ENCODE peak calls at places on chromosomes 11 and 22, in six cellular contexts. V is heart left ventricle, K is neural progenitor cell, U is colonic mucosa, Y is brain microvascular endothelial cell, M is mesenchymal stem cell. P is an unnamed sample. For H3K36me3, the result is how much of the 10 kb centered on the place peaks cover.

GRCh38 chr22:36249160-36249559 is 3.8 kb upstream of the APOL1 start:
- DNase-seq in V (no peak), K (no peak), U (no peak), Y (no peak), M (no peak), P (no peak)

GRCh38 chr11:92702771-92703170 is 266.7 kb upstream of the MTNR1B start:
- DNase-seq in V (no peak), K (no peak), U (no peak), Y (peak), M (no peak), P (no peak)

GRCh38 chr22:44889233-44889878 is 120.4 kb downstream of the PHF21B start:
- DNase-seq in V (no peak), K (peak), U (no peak), Y (no peak), M (no peak), P (peak)

GRCh38 chr11:62689421-62690183 is at the start of gene LRRN4CL:
- DNase-seq in V (peak), K (no peak), U (peak), Y (peak), M (peak), P (peak)

GRCh38 chr11:93974759-93975158 is 46.4 kb upstream of the HEPHL1 start:
- DNase-seq in V (no peak), K (no peak), U (no peak), Y (no peak), M (no peak), P (no peak)

GRCh38 chr11:61834278-61835004 is 6.3 kb downstream of the FADS2 start:
- DNase-seq in V (peak), K (no peak), U (peak), Y (peak), M (peak), P (peak)

GRCh38 chr22:46777609-46777970 is 15.1 kb downstream of the TBC1D22A start:
- DNase-seq in V (peak), K (no peak), U (no peak), Y (no peak), M (no peak), P (peak)

GRCh38 chr11:69060005-69060404 is 11.3 kb downstream of the TPCN2 start:
- DNase-seq in V (no peak), K (no peak), U (no peak), Y (no peak), M (no peak), P (no peak)

GRCh38 chr11:77253690-77254089 is 47.8 kb downstream of the GDPD4 start:
- DNase-seq in V (no peak), K (no peak), U (no peak), Y (no peak), M (no peak), P (no peak)

GRCh38 chr11:99937330-99937729 is 749.8 kb upstream of the ARHGAP42 start:
- DNase-seq in V (no peak), K (no peak), U (no peak), Y (no peak), M (no peak), P (no peak)

GRCh38 chr11:88059326-88059725 is 115.9 kb downstream of the RAB38 start:
- DNase-seq in V (no peak), K (no peak), U (no peak), Y (peak), M (no peak), P (no peak)

GRCh38 chr11:38543311-38543710 is 1945.3 kb upstream of the RAG2 start:
- DNase-seq in V (no peak), K (no peak), U (no peak), Y (peak), M (peak), P (no peak)

GRCh38 chr11:113675003-113675471 is 31.1 kb downstream of the TMPRSS5 start:
- DNase-seq in V (no peak), K (no peak), U (no peak), Y (peak), M (peak), P (no peak)

GRCh38 chr11:126147268-126148111 is 64.0 kb downstream of the RPUSD4 start:
- DNase-seq in V (no peak), K (peak), U (no peak), Y (no peak), M (peak), P (no peak)

GRCh38 chr11:77106321-77106720 is 3.7 kb downstream of the OMP start:
- DNase-seq in V (no peak), K (no peak), U (peak), Y (no peak), M (no peak), P (no peak)

GRCh38 chr22:35437038-35437437 is 37.1 kb downstream of the MCM5 start:
- DNase-seq in V (no peak), K (no peak), U (no peak), Y (no peak), M (no peak), P (peak)

GRCh38 chr11:96506953-96507354 is 117.1 kb downstream of the JRKL start:
- DNase-seq in V (no peak), K (no peak), U (no peak), Y (no peak), M (no peak), P (no peak)

GRCh38 chr11:64305075-64305690 is at the start of gene ESRRA:
- DNase-seq in V (peak), K (peak), U (peak), Y (peak), M (peak), P (peak)

DNA sequence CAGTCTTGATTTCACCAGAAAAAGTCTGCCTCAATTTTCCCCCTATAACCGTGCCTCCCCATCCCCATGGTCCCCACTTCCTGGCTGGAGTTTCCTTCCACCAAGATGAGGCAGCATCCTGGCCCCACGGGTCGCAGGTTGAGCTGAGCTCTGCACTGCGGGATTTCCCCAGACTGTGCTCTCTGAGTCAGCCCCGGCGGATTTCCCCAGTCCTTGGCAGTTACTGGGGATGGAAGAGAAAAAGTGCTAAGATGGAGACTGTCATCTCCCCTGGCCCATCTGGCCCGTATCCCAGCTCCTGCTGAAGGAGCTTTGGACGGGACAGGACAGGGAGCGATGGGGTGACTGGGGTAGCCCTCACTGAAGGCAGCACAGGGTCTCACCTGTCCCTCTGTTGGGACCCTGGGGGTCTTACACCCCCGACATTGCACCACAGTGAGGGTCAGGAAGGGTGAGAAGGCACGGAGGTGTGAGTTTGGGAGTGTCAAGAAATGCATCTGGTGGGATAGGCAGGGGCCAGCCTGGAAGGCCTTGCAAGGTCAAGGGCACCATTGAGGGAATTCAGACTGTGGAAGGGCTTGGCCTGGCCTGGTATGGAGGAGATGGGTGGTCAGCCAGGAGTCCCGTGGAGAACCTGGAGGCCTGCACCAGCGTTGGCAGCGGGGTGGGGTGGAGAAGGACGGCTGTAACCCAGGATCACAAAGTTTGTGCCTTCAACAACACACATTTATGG is 36.5 kb downstream of the NADSYN1 start:
- DNase-seq in V (no peak), K (no peak), U (no peak), Y (peak), M (peak), P (no peak)
- H3K36me3 ChIP-seq in V (under half), K (under half), U (under half), Y (under half), M (half or more), P (under half)

DNA sequence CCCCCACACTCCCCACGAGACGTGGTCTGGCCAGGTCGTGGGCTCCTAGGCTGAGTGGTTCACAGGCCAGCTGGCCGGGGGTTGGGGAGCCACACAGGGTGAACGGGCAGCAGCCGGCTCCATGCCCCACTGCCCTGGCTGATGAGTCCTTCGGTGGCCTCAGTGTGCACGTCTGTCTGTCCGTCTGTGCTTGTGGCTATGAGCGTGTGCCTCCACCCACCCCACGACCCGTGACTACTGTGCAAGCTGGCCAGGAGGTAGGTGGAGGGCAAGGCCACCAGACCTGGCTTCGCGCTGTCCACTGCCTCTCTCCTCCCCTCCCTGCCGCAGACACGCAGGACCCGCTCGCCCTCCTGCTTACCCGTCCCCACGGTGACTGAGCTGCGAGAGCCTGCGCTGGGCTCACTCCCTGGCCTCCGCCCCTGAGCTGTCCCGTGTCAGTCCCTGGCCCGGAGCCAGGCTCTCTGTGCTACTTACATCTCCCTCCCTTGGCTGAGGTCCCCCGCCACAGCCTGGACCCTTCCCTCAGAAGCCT is 14.1 kb downstream of the CSDC2 start:
- DNase-seq in V (peak), K (no peak), U (peak), Y (no peak), M (no peak), P (no peak)
- H3K36me3 ChIP-seq in V (under half), K (under half), U (under half), Y (under half), M (under half), P (under half)

GRCh38 chr11:118899296-118899688 is 15.6 kb downstream of the CXCR5 start:
- DNase-seq in V (no peak), K (no peak), U (no peak), Y (no peak), M (no peak), P (no peak)

GRCh38 chr11:118897721-118898310 is 14.1 kb downstream of the CXCR5 start:
- DNase-seq in V (no peak), K (no peak), U (peak), Y (no peak), M (no peak), P (no peak)

GRCh38 chr11:118896921-118897591 is 13.4 kb downstream of the CXCR5 start:
- DNase-seq in V (no peak), K (no peak), U (no peak), Y (no peak), M (no peak), P (no peak)

GRCh38 chr11:118899706-118900360 is 16.1 kb downstream of the CXCR5 start:
- DNase-seq in V (no peak), K (no peak), U (no peak), Y (no peak), M (no peak), P (no peak)

GRCh38 chr11:118898400-118899295 is 15.0 kb downstream of the CXCR5 start:
- DNase-seq in V (no peak), K (no peak), U (peak), Y (no peak), M (no peak), P (no peak)
- H3K36me3 ChIP-seq in V (under half), K (under half), U (under half), Y (under half), M (half or more), P (under half)

GRCh38 chr22:26779108-26779507 is 121.7 kb downstream of the MIAT start:
- DNase-seq in V (no peak), K (no peak), U (no peak), Y (no peak), M (no peak), P (no peak)
- H3K36me3 ChIP-seq in V (under half), K (under half), U (under half), Y (under half), M (under half), P (under half)

P was measured in A673.